ENCODE peak calls at places on chromosome 5, in six cellular contexts. One of them, this sample, is unnamed. For H3K36me3, the result is how much of the 10 kb centered on the place peaks cover.

GRCh38 chr5:61306531-61307195 is 25.4 kb upstream of the ZSWIM6 start:
- DNase-seq in CD4-positive, alpha-beta memory T cell: no peak
- DNase-seq in CD4-positive, CD25-positive, alpha-beta regulatory T cell: no peak
- DNase-seq in right atrium auricular region: no peak
- DNase-seq in PC-3: no peak
- DNase-seq in GM23338: no peak
- DNase-seq in this sample: no peak

GRCh38 chr5:65248896-65249295 is 232.8 kb downstream of the ADAMTS6 start:
- DNase-seq in CD4-positive, alpha-beta memory T cell: no peak
- DNase-seq in CD4-positive, CD25-positive, alpha-beta regulatory T cell: no peak
- DNase-seq in right atrium auricular region: no peak
- DNase-seq in PC-3: no peak
- DNase-seq in GM23338: no peak
- DNase-seq in this sample: no peak

GRCh38 chr5:15664961-15665360 is 165.0 kb downstream of the FBXL7 start:
- DNase-seq in CD4-positive, alpha-beta memory T cell: no peak
- DNase-seq in CD4-positive, CD25-positive, alpha-beta regulatory T cell: no peak
- DNase-seq in right atrium auricular region: no peak
- DNase-seq in PC-3: no peak
- DNase-seq in GM23338: no peak
- DNase-seq in this sample: no peak

GRCh38 chr5:29508131-29508530 is 1685.4 kb upstream of the CDH6 start:
- DNase-seq in CD4-positive, alpha-beta memory T cell: no peak
- DNase-seq in CD4-positive, CD25-positive, alpha-beta regulatory T cell: no peak
- DNase-seq in right atrium auricular region: no peak
- DNase-seq in PC-3: no peak
- DNase-seq in GM23338: no peak
- DNase-seq in this sample: no peak

GRCh38 chr5:179171816-179172745 is 111.9 kb downstream of the ZNF354C start:
- DNase-seq in CD4-positive, alpha-beta memory T cell: no peak
- DNase-seq in CD4-positive, CD25-positive, alpha-beta regulatory T cell: no peak
- DNase-seq in right atrium auricular region: no peak
- DNase-seq in PC-3: no peak
- DNase-seq in GM23338: no peak
- DNase-seq in this sample: no peak

GRCh38 chr5:52989781-52990530 is 804 bp downstream of the ITGA2 start:
- DNase-seq in CD4-positive, alpha-beta memory T cell: peak
- DNase-seq in CD4-positive, CD25-positive, alpha-beta regulatory T cell: no peak
- DNase-seq in right atrium auricular region: no peak
- DNase-seq in PC-3: peak
- DNase-seq in GM23338: peak
- DNase-seq in this sample: peak

GRCh38 chr5:6404129-6404528 is 25.8 kb upstream of the MED10 start:
- DNase-seq in CD4-positive, alpha-beta memory T cell: no peak
- DNase-seq in CD4-positive, CD25-positive, alpha-beta regulatory T cell: no peak
- DNase-seq in right atrium auricular region: peak
- DNase-seq in PC-3: no peak
- DNase-seq in GM23338: no peak
- DNase-seq in this sample: no peak

GRCh38 chr5:79093762-79094161 is 17.8 kb upstream of the BHMT start:
- DNase-seq in CD4-positive, alpha-beta memory T cell: no peak
- DNase-seq in CD4-positive, CD25-positive, alpha-beta regulatory T cell: no peak
- DNase-seq in right atrium auricular region: no peak
- DNase-seq in PC-3: no peak
- DNase-seq in GM23338: no peak
- DNase-seq in this sample: no peak

GRCh38 chr5:173458819-173459218 is 130.6 kb upstream of the STC2 start:
- DNase-seq in CD4-positive, alpha-beta memory T cell: no peak
- DNase-seq in CD4-positive, CD25-positive, alpha-beta regulatory T cell: no peak
- DNase-seq in right atrium auricular region: no peak
- DNase-seq in PC-3: peak
- DNase-seq in GM23338: no peak
- DNase-seq in this sample: no peak

GRCh38 chr5:127236254-127236653 is 54.3 kb upstream of the MEGF10 start:
- DNase-seq in CD4-positive, alpha-beta memory T cell: no peak
- DNase-seq in CD4-positive, CD25-positive, alpha-beta regulatory T cell: no peak
- DNase-seq in right atrium auricular region: no peak
- DNase-seq in PC-3: no peak
- DNase-seq in GM23338: no peak
- DNase-seq in this sample: no peak

GRCh38 chr5:156838966-156839365 is 11.1 kb upstream of the PPP1R2B start:
- DNase-seq in CD4-positive, alpha-beta memory T cell: no peak
- DNase-seq in CD4-positive, CD25-positive, alpha-beta regulatory T cell: no peak
- DNase-seq in right atrium auricular region: no peak
- DNase-seq in PC-3: no peak
- DNase-seq in GM23338: no peak
- DNase-seq in this sample: no peak

GRCh38 chr5:181217111-181217804 is 5.8 kb upstream of the TRIM41 start:
- DNase-seq in CD4-positive, alpha-beta memory T cell: peak
- DNase-seq in CD4-positive, CD25-positive, alpha-beta regulatory T cell: peak
- DNase-seq in right atrium auricular region: no peak
- DNase-seq in PC-3: peak
- DNase-seq in GM23338: peak
- DNase-seq in this sample: peak

GRCh38 chr5:67058998-67059746 is 137.4 kb downstream of the CD180 start:
- DNase-seq in CD4-positive, alpha-beta memory T cell: no peak
- DNase-seq in CD4-positive, CD25-positive, alpha-beta regulatory T cell: no peak
- DNase-seq in right atrium auricular region: no peak
- DNase-seq in PC-3: no peak
- DNase-seq in GM23338: peak
- DNase-seq in this sample: no peak

GRCh38 chr5:38189031-38189632 is 69.2 kb upstream of the EGFLAM start:
- DNase-seq in CD4-positive, alpha-beta memory T cell: no peak
- DNase-seq in CD4-positive, CD25-positive, alpha-beta regulatory T cell: no peak
- DNase-seq in right atrium auricular region: no peak
- DNase-seq in PC-3: no peak
- DNase-seq in GM23338: peak
- DNase-seq in this sample: no peak

GRCh38 chr5:16471387-16471786 is 5.8 kb upstream of the ZNF622 start:
- DNase-seq in CD4-positive, alpha-beta memory T cell: no peak
- DNase-seq in CD4-positive, CD25-positive, alpha-beta regulatory T cell: no peak
- DNase-seq in right atrium auricular region: no peak
- DNase-seq in PC-3: no peak
- DNase-seq in GM23338: no peak
- DNase-seq in this sample: no peak

GRCh38 chr5:106171708-106172107 is 1499.0 kb downstream of the EFNA5 start:
- DNase-seq in CD4-positive, alpha-beta memory T cell: no peak
- DNase-seq in CD4-positive, CD25-positive, alpha-beta regulatory T cell: no peak
- DNase-seq in right atrium auricular region: no peak
- DNase-seq in PC-3: peak
- DNase-seq in GM23338: no peak
- DNase-seq in this sample: no peak

GRCh38 chr5:120082316-120083068 is 381.6 kb upstream of the PRR16 start:
- DNase-seq in CD4-positive, alpha-beta memory T cell: no peak
- DNase-seq in CD4-positive, CD25-positive, alpha-beta regulatory T cell: no peak
- DNase-seq in right atrium auricular region: no peak
- DNase-seq in PC-3: peak
- DNase-seq in GM23338: no peak
- DNase-seq in this sample: no peak

GRCh38 chr5:176178789-176179188 is 59.4 kb upstream of the SIMC1 start:
- DNase-seq in CD4-positive, alpha-beta memory T cell: no peak
- DNase-seq in CD4-positive, CD25-positive, alpha-beta regulatory T cell: no peak
- DNase-seq in right atrium auricular region: peak
- DNase-seq in PC-3: no peak
- DNase-seq in GM23338: no peak
- DNase-seq in this sample: no peak

GRCh38 chr5:176173647-176174046 is 64.6 kb upstream of the SIMC1 start:
- DNase-seq in CD4-positive, alpha-beta memory T cell: no peak
- DNase-seq in CD4-positive, CD25-positive, alpha-beta regulatory T cell: no peak
- DNase-seq in right atrium auricular region: peak
- DNase-seq in PC-3: no peak
- DNase-seq in GM23338: no peak
- DNase-seq in this sample: no peak

GRCh38 chr5:176175101-176175852 is 62.9 kb upstream of the SIMC1 start:
- DNase-seq in CD4-positive, alpha-beta memory T cell: no peak
- DNase-seq in CD4-positive, CD25-positive, alpha-beta regulatory T cell: no peak
- DNase-seq in right atrium auricular region: no peak
- DNase-seq in PC-3: no peak
- DNase-seq in GM23338: no peak
- DNase-seq in this sample: no peak

GRCh38 chr5:176174345-176175025 is 63.7 kb upstream of the SIMC1 start:
- DNase-seq in CD4-positive, alpha-beta memory T cell: no peak
- DNase-seq in CD4-positive, CD25-positive, alpha-beta regulatory T cell: no peak
- DNase-seq in right atrium auricular region: peak
- DNase-seq in PC-3: no peak
- DNase-seq in GM23338: no peak
- DNase-seq in this sample: no peak

GRCh38 chr5:176176231-176176630 is 62.0 kb upstream of the SIMC1 start:
- DNase-seq in CD4-positive, alpha-beta memory T cell: no peak
- DNase-seq in CD4-positive, CD25-positive, alpha-beta regulatory T cell: no peak
- DNase-seq in right atrium auricular region: no peak
- DNase-seq in PC-3: no peak
- DNase-seq in GM23338: no peak
- DNase-seq in this sample: no peak
- H3K27ac ChIP-seq in CD4-positive, alpha-beta memory T cell: no peak
- H3K27ac ChIP-seq in CD4-positive, CD25-positive, alpha-beta regulatory T cell: no peak
- H3K27ac ChIP-seq in right atrium auricular region: no peak
- H3K27ac ChIP-seq in PC-3: no peak
- H3K27ac ChIP-seq in GM23338: no peak
- H3K27ac ChIP-seq in this sample: no peak

DNA sequence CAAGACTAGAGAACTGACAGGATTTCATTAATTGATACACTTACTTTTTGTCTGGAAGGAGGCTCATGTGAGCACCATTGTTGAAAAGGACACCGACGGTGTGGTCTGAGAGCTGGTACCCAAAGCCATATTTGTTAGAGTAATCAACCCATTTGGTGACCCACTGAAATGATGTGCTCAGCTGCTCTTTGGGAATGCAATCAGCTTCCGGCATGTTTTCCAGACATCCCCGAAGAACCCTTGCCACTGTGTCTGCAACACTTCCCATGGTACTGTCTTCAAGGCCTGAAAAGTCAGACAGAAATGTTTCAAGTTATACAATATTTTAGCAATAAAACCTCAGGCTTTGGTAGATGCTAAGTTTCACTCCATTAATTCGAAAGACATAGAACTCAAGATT is 4.4 kb downstream of the PLK2 start:
- DNase-seq in CD4-positive, alpha-beta memory T cell: no peak
- DNase-seq in CD4-positive, CD25-positive, alpha-beta regulatory T cell: no peak
- DNase-seq in right atrium auricular region: no peak
- DNase-seq in PC-3: no peak
- DNase-seq in GM23338: no peak
- DNase-seq in this sample: no peak
- H3K36me3 ChIP-seq in CD4-positive, alpha-beta memory T cell: under half
- H3K36me3 ChIP-seq in CD4-positive, CD25-positive, alpha-beta regulatory T cell: under half
- H3K36me3 ChIP-seq in right atrium auricular region: half or more
- H3K36me3 ChIP-seq in PC-3: half or more
- H3K36me3 ChIP-seq in GM23338: under half
- H3K36me3 ChIP-seq in this sample: under half

DNA sequence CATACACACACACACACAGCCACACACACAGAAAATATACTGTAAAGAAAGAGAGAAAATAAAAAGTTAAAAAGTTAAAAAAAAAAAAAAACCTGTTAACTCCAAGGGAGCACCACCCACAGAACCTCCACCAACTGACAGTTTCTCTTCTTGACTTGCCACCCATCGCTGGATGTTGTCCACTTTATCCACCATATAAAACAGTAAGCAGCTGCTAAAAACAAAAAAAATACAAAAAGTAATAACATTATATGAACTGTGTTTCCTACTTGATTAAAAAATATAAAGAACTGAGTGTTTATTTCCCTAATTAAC is 1.2 kb downstream of the PURA start:
- DNase-seq in CD4-positive, alpha-beta memory T cell: no peak
- DNase-seq in CD4-positive, CD25-positive, alpha-beta regulatory T cell: no peak
- DNase-seq in right atrium auricular region: no peak
- DNase-seq in PC-3: no peak
- DNase-seq in GM23338: no peak
- DNase-seq in this sample: no peak
- H3K27ac ChIP-seq in CD4-positive, alpha-beta memory T cell: peak
- H3K27ac ChIP-seq in CD4-positive, CD25-positive, alpha-beta regulatory T cell: peak
- H3K27ac ChIP-seq in right atrium auricular region: peak
- H3K27ac ChIP-seq in PC-3: no peak
- H3K27ac ChIP-seq in GM23338: no peak
- H3K27ac ChIP-seq in this sample: no peak

DNA sequence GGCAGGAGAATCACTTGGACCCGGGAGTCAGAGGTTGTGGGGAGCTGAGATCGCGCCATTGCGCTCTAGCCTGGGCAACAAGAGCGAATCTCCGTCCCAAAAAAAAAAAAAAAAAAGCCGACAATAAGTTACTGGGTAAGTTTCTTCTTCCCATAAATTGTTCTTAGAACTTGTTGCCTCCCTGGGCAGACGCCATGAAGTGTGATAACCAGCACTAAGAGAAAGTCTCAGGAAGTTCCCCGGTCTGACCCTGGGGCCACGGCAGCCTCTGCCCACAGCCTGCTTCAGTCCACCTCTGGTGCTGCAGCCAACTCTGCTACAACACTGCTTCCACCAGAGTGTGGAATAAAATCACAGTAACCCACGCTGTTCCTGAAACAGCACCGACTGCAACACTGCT is 19.1 kb downstream of the LPCAT1 start:
- DNase-seq in CD4-positive, alpha-beta memory T cell: no peak
- DNase-seq in CD4-positive, CD25-positive, alpha-beta regulatory T cell: no peak
- DNase-seq in right atrium auricular region: no peak
- DNase-seq in PC-3: no peak
- DNase-seq in GM23338: no peak
- DNase-seq in this sample: no peak
- H3K36me3 ChIP-seq in CD4-positive, alpha-beta memory T cell: under half
- H3K36me3 ChIP-seq in CD4-positive, CD25-positive, alpha-beta regulatory T cell: under half
- H3K36me3 ChIP-seq in right atrium auricular region: under half
- H3K36me3 ChIP-seq in PC-3: under half
- H3K36me3 ChIP-seq in GM23338: under half
- H3K36me3 ChIP-seq in this sample: under half

GRCh38 chr5:112419050-112419595 is at the start of gene EPB41L4A:
- DNase-seq in CD4-positive, alpha-beta memory T cell: no peak
- DNase-seq in CD4-positive, CD25-positive, alpha-beta regulatory T cell: no peak
- DNase-seq in right atrium auricular region: no peak
- DNase-seq in PC-3: no peak
- DNase-seq in GM23338: peak
- DNase-seq in this sample: peak

GRCh38 chr5:112420111-112420864 is 1.2 kb upstream of the EPB41L4A start:
- DNase-seq in CD4-positive, alpha-beta memory T cell: no peak
- DNase-seq in CD4-positive, CD25-positive, alpha-beta regulatory T cell: no peak
- DNase-seq in right atrium auricular region: peak
- DNase-seq in PC-3: peak
- DNase-seq in GM23338: peak
- DNase-seq in this sample: peak

GRCh38 chr5:112418412-112419049 is 546 bp downstream of the EPB41L4A start:
- DNase-seq in CD4-positive, alpha-beta memory T cell: no peak
- DNase-seq in CD4-positive, CD25-positive, alpha-beta regulatory T cell: no peak
- DNase-seq in right atrium auricular region: no peak
- DNase-seq in PC-3: no peak
- DNase-seq in GM23338: peak
- DNase-seq in this sample: no peak

GRCh38 chr5:112419596-112420110 is 576 bp upstream of the EPB41L4A start:
- DNase-seq in CD4-positive, alpha-beta memory T cell: no peak
- DNase-seq in CD4-positive, CD25-positive, alpha-beta regulatory T cell: no peak
- DNase-seq in right atrium auricular region: peak
- DNase-seq in PC-3: no peak
- DNase-seq in GM23338: peak
- DNase-seq in this sample: peak

GRCh38 chr5:112417931-112418358 is 1.1 kb downstream of the EPB41L4A start:
- DNase-seq in CD4-positive, alpha-beta memory T cell: peak
- DNase-seq in CD4-positive, CD25-positive, alpha-beta regulatory T cell: no peak
- DNase-seq in right atrium auricular region: peak
- DNase-seq in PC-3: peak
- DNase-seq in GM23338: peak
- DNase-seq in this sample: peak
- H3K27ac ChIP-seq in CD4-positive, alpha-beta memory T cell: no peak
- H3K27ac ChIP-seq in CD4-positive, CD25-positive, alpha-beta regulatory T cell: no peak
- H3K27ac ChIP-seq in right atrium auricular region: peak
- H3K27ac ChIP-seq in PC-3: no peak
- H3K27ac ChIP-seq in GM23338: no peak
- H3K27ac ChIP-seq in this sample: peak

This sample was measured in upper lobe of right lung.